ENCODE peak calls at places on chromosomes 11 and 22, in eight cellular contexts. X is AG09319; H is upper lobe of right lung; F is neural progenitor cell; T is neural crest cell; A is right lobe of liver; D is CD4-positive, alpha-beta T cell; G is B cell. I is an unnamed sample.

GRCh38 chr11:20443596-20443995 is 56.1 kb downstream of the PRMT3 start:
- DNase-seq in D (no peak), T (no peak), F (peak), G (no peak), H (no peak), A (no peak), X (no peak), I (no peak)

GRCh38 chr22:31647516-31647915 is 14.5 kb downstream of the PISD start:
- DNase-seq in A (no peak), D (no peak), G (no peak), F (no peak), X (peak), T (no peak), H (no peak), I (no peak)

GRCh38 chr11:72228229-72228843 is 3.8 kb downstream of the INPPL1 start:
- DNase-seq in G (no peak), D (no peak), X (no peak), A (no peak), T (no peak), F (no peak), H (peak), I (no peak)

GRCh38 chr22:47057916-47058585 is 295.6 kb downstream of the TBC1D22A start:
- DNase-seq in F (no peak), G (no peak), T (no peak), D (no peak), H (peak), A (peak), X (no peak), I (no peak)

GRCh38 chr11:44638032-44638431 is 72.6 kb downstream of the CD82 start:
- DNase-seq in H (no peak), F (no peak), D (no peak), G (no peak), A (no peak), X (no peak), T (no peak), I (no peak)

GRCh38 chr11:12264361-12264760 is 113.0 kb upstream of the PARVA start:
- DNase-seq in F (no peak), G (no peak), A (no peak), D (no peak), H (no peak), X (no peak), T (no peak), I (no peak)

GRCh38 chr11:76598426-76598839 is 72.1 kb downstream of the LRRC32 start:
- DNase-seq in H (peak), X (no peak), F (peak), A (no peak), T (no peak), D (no peak), G (peak), I (no peak)

GRCh38 chr11:128593281-128593680 is 5.9 kb upstream of the ETS1 start:
- DNase-seq in G (no peak), A (no peak), F (peak), X (no peak), T (no peak), D (no peak), H (no peak), I (no peak)

GRCh38 chr22:35734517-35734827 is 16.8 kb downstream of the APOL5 start:
- DNase-seq in T (no peak), D (no peak), F (no peak), X (no peak), G (no peak), H (no peak), A (no peak), I (no peak)

GRCh38 chr22:39943366-39943765 is 16.8 kb upstream of the TMA7B start:
- DNase-seq in A (no peak), F (peak), D (peak), T (no peak), X (no peak), G (no peak), H (no peak), I (no peak)

GRCh38 chr22:27642104-27642800 is 159.3 kb downstream of the MN1 start:
- DNase-seq in H (no peak), F (peak), X (no peak), D (no peak), T (peak), G (no peak), A (no peak), I (no peak)

GRCh38 chr11:122367809-122368231 is 251.8 kb upstream of the BLID start:
- DNase-seq in G (no peak), H (no peak), F (peak), X (peak), D (no peak), T (no peak), A (peak), I (no peak)

GRCh38 chr11:79335681-79336080 is 105.1 kb downstream of the TENM4 start:
- DNase-seq in F (no peak), A (no peak), D (no peak), T (no peak), H (no peak), G (no peak), X (no peak), I (no peak)

GRCh38 chr22:26457661-26458272 is 25.8 kb downstream of the HPS4 start:
- DNase-seq in T (no peak), H (no peak), D (no peak), G (no peak), X (no peak), A (no peak), F (no peak), I (no peak)

GRCh38 chr11:93493252-93493897 is 49.8 kb downstream of the SMCO4 start:
- DNase-seq in T (no peak), F (no peak), A (peak), G (no peak), X (no peak), D (no peak), H (no peak), I (no peak)

GRCh38 chr11:17184882-17185587 is 22.8 kb downstream of the PIK3C2A start:
- DNase-seq in A (no peak), T (no peak), F (no peak), H (no peak), D (no peak), G (no peak), X (no peak), I (no peak)

GRCh38 chr11:15941206-15941770 is 415.1 kb downstream of the SOX6 start:
- DNase-seq in T (peak), X (peak), D (no peak), F (peak), A (no peak), G (no peak), H (no peak), I (no peak)

GRCh38 chr11:35216962-35217667 is 78.1 kb downstream of the CD44 start:
- DNase-seq in D (peak), F (no peak), T (no peak), A (no peak), G (no peak), H (no peak), X (no peak), I (no peak)

GRCh38 chr11:5504403-5504891 is 5.3 kb downstream of the UBQLN3 start:
- DNase-seq in D (no peak), T (no peak), F (no peak), G (no peak), A (no peak), X (no peak), H (no peak), I (no peak)

GRCh38 chr11:79973701-79974626 is 533.1 kb upstream of the TENM4 start:
- DNase-seq in F (peak), H (no peak), A (no peak), X (no peak), G (no peak), T (no peak), D (no peak), I (no peak)

GRCh38 chr11:64355078-64355940 is 3.7 kb upstream of the RPS6KA4 start:
- DNase-seq in T (peak), D (peak), G (peak), A (peak), H (peak), F (peak), X (peak), I (peak)

GRCh38 chr11:2134022-2135010 is 4.9 kb downstream of the IGF2 start:
- DNase-seq in G (no peak), T (no peak), F (no peak), H (no peak), A (peak), X (no peak), D (no peak), I (no peak)

GRCh38 chr22:42621505-42622002 is 6.9 kb upstream of the POLDIP3 start:
- DNase-seq in G (peak), F (peak), X (peak), H (peak), D (peak), T (peak), A (peak), I (no peak)

GRCh38 chr11:19349340-19350025 is 108.7 kb upstream of the E2F8 start:
- DNase-seq in A (no peak), T (no peak), D (no peak), X (no peak), G (no peak), F (no peak), H (no peak), I (no peak)

GRCh38 chr11:78647266-78647915 is 72.7 kb upstream of the NARS2 start:
- DNase-seq in H (no peak), G (no peak), T (no peak), A (no peak), D (no peak), F (no peak), X (no peak), I (no peak)

GRCh38 chr11:67138922-67139321 is 19.9 kb downstream of the KDM2A start:
- DNase-seq in F (no peak), A (no peak), D (no peak), G (no peak), T (no peak), H (no peak), X (no peak), I (no peak)

DNA sequence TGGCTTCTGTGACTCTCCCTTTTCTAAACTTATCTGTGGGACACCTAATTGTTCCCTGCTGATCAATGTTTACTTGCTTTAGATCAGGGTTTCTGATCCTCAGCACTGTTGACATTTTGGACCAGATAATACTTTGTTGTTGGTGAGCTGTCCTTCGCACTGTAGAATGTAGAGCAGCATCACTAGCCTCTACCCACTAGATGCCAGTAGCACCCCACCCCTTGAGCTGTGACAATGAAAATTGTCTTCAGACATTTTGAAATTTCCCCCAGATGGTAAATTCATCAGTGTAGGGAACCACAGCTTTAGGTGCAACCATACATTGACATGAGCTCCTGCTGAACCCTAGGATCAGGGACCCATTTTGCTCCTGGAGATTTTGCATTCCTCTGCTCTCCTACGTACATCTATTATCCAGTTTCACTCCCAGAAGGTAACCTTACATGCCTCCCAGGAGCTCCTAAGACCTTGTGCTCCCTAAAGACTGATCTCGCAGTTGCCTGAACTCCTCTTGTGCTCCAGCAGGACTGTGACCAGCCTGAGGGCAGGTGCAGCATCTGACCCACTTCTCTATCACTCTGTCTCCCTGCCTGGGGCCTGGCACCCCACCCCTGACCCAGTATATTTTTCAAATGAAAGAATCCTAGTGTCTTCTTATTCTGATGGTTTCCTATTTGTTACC is 107.8 kb downstream of the FAR1 start:
- DNase-seq in F (peak), D (peak), H (no peak), T (no peak), X (no peak), A (no peak), G (no peak), I (no peak)
- TF ChIP-seq CTCF in F (peak), D (peak), H (peak), T (peak), X (peak), A (no peak), G (peak), I (no peak)

GRCh38 chr11:65547446-65548125 is 10.6 kb downstream of the LTBP3 start:
- DNase-seq in T (no peak), G (no peak), A (no peak), F (no peak), X (no peak), D (peak), H (no peak), I (no peak)
- TF ChIP-seq CTCF in T (no peak), G (no peak), A (no peak), F (peak), X (no peak), D (peak), H (no peak), I (no peak)

GRCh38 chr11:9535189-9535781 is 38.2 kb upstream of the WEE1 start:
- DNase-seq in X (peak), A (peak), G (peak), D (peak), F (peak), T (peak), H (peak), I (peak)
- TF ChIP-seq CTCF in X (peak), A (peak), G (peak), D (peak), F (peak), T (peak), H (peak), I (peak)

GRCh38 chr11:117908261-117908895 is 20.8 kb downstream of the TMPRSS13 start:
- DNase-seq in F (no peak), A (no peak), H (no peak), T (no peak), G (no peak), D (no peak), X (no peak), I (peak)
- TF ChIP-seq CTCF in F (no peak), A (no peak), H (no peak), T (no peak), G (no peak), D (no peak), X (no peak), I (no peak)

DNA sequence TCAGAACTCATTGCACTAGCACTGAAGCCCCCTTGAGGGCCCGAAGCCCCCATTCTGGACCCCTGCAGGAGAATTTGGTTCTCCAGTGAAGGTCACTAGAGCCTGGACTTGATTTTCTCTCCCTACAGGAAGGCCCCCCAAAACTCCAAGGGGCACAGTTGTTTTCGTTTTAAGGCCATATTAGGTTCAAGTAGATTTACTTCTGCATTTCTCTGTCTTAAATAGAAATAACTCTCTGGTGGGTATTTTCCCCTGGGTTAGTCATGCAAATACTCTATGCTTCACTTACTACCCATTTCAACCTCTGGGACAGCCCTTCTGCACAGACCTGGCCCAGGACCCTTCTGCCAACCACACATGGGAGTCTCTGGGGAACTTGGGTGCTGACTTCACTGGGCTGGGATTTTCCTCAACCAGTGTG is 41.6 kb downstream of the WEE1 start:
- DNase-seq in F (no peak), X (no peak), H (peak), D (no peak), G (peak), A (no peak), T (no peak), I (peak)
- TF ChIP-seq CTCF in F (no peak), X (no peak), H (no peak), D (no peak), G (no peak), A (no peak), T (no peak), I (no peak)

GRCh38 chr22:20175597-20175900 is 24.7 kb upstream of the CCDC188 start:
- DNase-seq in T (no peak), G (no peak), A (no peak), X (peak), F (no peak), H (no peak), D (no peak), I (no peak)

GRCh38 chr22:20176421-20177060 is 25.7 kb upstream of the CCDC188 start:
- DNase-seq in G (no peak), F (no peak), A (no peak), H (no peak), X (no peak), D (no peak), T (no peak), I (no peak)

GRCh38 chr22:20173720-20174119 is 22.9 kb upstream of the CCDC188 start:
- DNase-seq in G (no peak), X (no peak), A (no peak), H (no peak), D (no peak), F (peak), T (no peak), I (no peak)

GRCh38 chr22:20173246-20173645 is 22.4 kb upstream of the CCDC188 start:
- DNase-seq in X (no peak), D (no peak), T (no peak), G (no peak), A (no peak), F (no peak), H (no peak), I (no peak)

GRCh38 chr22:20174785-20175596 is 24.1 kb upstream of the CCDC188 start:
- DNase-seq in D (no peak), T (no peak), A (no peak), X (no peak), H (no peak), G (no peak), F (peak), I (no peak)
- TF ChIP-seq CTCF in D (no peak), T (peak), A (peak), X (peak), H (no peak), G (no peak), F (peak), I (no peak)

DNA sequence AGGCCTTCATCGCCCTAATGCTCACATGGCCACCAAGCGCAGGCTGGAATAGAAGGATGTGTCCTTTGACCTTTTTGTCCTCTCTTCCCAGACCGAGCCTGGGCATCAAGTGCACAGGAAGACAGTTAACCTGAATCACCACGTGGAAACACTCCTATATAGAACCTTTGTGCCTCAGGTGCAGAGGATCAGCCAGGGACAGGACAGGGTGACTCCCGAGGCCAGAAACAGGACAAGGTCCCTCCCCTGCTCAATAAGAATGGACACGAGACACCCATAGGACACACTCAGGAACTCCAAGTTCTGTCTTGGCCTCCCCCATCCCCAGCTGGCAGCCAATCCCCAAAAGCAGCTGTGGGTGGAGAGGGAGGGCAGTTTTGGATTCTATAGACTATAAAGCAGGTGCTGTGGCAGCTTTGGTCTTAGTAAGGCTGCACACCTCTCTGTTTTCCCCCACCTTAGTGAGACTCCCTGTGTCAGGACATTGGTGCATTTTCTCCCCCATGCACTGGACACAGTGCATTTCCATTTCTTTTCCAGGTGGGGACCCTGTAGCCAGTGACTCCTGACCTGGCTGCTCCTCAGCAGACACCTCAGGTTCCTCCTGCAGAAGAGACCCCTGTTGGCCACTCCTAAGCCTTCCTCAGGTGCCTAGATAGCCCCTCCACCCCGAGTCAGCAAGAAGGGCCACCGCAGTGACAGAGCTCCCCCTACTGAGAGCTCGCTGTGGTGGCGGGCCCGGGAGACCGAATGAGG is 43.6 kb upstream of the POU2AF1 start:
- DNase-seq in A (no peak), F (peak), G (peak), D (peak), H (peak), T (peak), X (no peak), I (no peak)
- TF ChIP-seq CTCF in A (peak), F (peak), G (peak), D (peak), H (peak), T (peak), X (peak), I (peak)

GRCh38 chr11:120306519-120307242 is 18.4 kb upstream of the TLCD5 start:
- DNase-seq in H (no peak), A (no peak), D (no peak), G (no peak), T (no peak), X (peak), F (peak), I (no peak)
- TF ChIP-seq CTCF in H (peak), A (no peak), D (no peak), G (no peak), T (peak), X (peak), F (peak), I (no peak)